ENCODE peak calls at places on chromosome 16, in eight cellular contexts. B is heart right ventricle, F is A549, A is adrenal gland, H is mammary epithelial cell, Q is NT2/D1, V is Peyer's patch, R is upper lobe of right lung. T is an unnamed sample. For H3K4me1, the result is how much of the 10 kb centered on the place peaks cover.

GRCh38 chr16:22736791-22737190 is 77.2 kb upstream of the HS3ST2 start:
- DNase-seq in F (no peak), V (no peak), Q (no peak), B (no peak), H (no peak), A (no peak), R (no peak), T (no peak)

GRCh38 chr16:10180771-10181163 is 1.5 kb downstream of the GRIN2A start:
- DNase-seq in R (peak), A (peak), F (peak), Q (peak), V (no peak), B (peak), H (no peak), T (no peak)

GRCh38 chr16:57916735-57917450 is 54.0 kb downstream of the CNGB1 start:
- DNase-seq in H (peak), V (no peak), R (no peak), Q (no peak), A (no peak), B (no peak), F (no peak), T (no peak)

GRCh38 chr16:54407596-54407995 is 121.0 kb upstream of the IRX3 start:
- DNase-seq in V (no peak), H (peak), B (no peak), A (no peak), F (no peak), R (no peak), Q (no peak), T (no peak)

GRCh38 chr16:67961551-67961957 is 6.9 kb downstream of the SLC12A4 start:
- DNase-seq in F (no peak), B (no peak), H (peak), A (no peak), Q (no peak), R (peak), V (no peak), T (no peak)

GRCh38 chr16:10629592-10629963 is 49.2 kb upstream of the EMP2 start:
- DNase-seq in F (no peak), V (no peak), H (no peak), Q (no peak), A (no peak), B (no peak), R (no peak), T (no peak)

GRCh38 chr16:21652451-21652850 is at the start of gene IGSF6:
- DNase-seq in Q (no peak), R (no peak), V (no peak), B (no peak), H (no peak), F (no peak), A (no peak), T (no peak)

GRCh38 chr16:84610385-84610784 is 7.5 kb downstream of the COTL1 start:
- DNase-seq in V (no peak), B (no peak), H (no peak), Q (no peak), A (no peak), F (peak), R (no peak), T (no peak)

GRCh38 chr16:69927056-69927757 is 23.9 kb upstream of the CLEC18A start:
- DNase-seq in H (no peak), V (no peak), A (peak), F (no peak), R (no peak), Q (no peak), B (peak), T (no peak)

GRCh38 chr16:59887856-59888255 is 1153.7 kb upstream of the GOT2 start:
- DNase-seq in Q (no peak), R (no peak), B (no peak), F (no peak), A (no peak), H (peak), V (no peak), T (no peak)

GRCh38 chr16:80536246-80536645 is 4.5 kb upstream of the DYNLRB2 start:
- DNase-seq in A (no peak), R (no peak), Q (no peak), H (no peak), B (no peak), V (no peak), F (no peak), T (no peak)

GRCh38 chr16:85699628-85700027 is 10.9 kb upstream of the GINS2 start:
- DNase-seq in Q (no peak), B (no peak), R (no peak), F (no peak), V (no peak), H (no peak), A (no peak), T (no peak)

GRCh38 chr16:81458149-81458669 is 13.6 kb downstream of the CMIP start:
- DNase-seq in R (no peak), V (no peak), Q (no peak), B (no peak), H (no peak), F (no peak), A (no peak), T (no peak)

GRCh38 chr16:57957396-57958392 is 13.2 kb downstream of the CNGB1 start:
- DNase-seq in F (no peak), A (no peak), V (no peak), R (peak), B (no peak), Q (no peak), H (no peak), T (no peak)

GRCh38 chr16:67546761-67547422 is 15.4 kb upstream of the CTCF start:
- DNase-seq in R (peak), B (peak), H (peak), A (peak), V (peak), F (peak), Q (peak), T (peak)

GRCh38 chr16:90046122-90046970 is 27.1 kb upstream of the DBNDD1 start:
- DNase-seq in V (no peak), Q (peak), R (peak), F (no peak), B (no peak), A (no peak), H (no peak), T (no peak)

GRCh38 chr16:53131050-53131362 is 76.2 kb downstream of the CHD9 start:
- DNase-seq in Q (no peak), H (no peak), A (no peak), R (no peak), F (no peak), V (no peak), B (no peak), T (no peak)

GRCh38 chr16:18013863-18014262 is 322.7 kb downstream of the NPIPA8 start:
- DNase-seq in R (no peak), F (no peak), H (no peak), Q (no peak), V (no peak), B (no peak), A (peak), T (no peak)

DNA sequence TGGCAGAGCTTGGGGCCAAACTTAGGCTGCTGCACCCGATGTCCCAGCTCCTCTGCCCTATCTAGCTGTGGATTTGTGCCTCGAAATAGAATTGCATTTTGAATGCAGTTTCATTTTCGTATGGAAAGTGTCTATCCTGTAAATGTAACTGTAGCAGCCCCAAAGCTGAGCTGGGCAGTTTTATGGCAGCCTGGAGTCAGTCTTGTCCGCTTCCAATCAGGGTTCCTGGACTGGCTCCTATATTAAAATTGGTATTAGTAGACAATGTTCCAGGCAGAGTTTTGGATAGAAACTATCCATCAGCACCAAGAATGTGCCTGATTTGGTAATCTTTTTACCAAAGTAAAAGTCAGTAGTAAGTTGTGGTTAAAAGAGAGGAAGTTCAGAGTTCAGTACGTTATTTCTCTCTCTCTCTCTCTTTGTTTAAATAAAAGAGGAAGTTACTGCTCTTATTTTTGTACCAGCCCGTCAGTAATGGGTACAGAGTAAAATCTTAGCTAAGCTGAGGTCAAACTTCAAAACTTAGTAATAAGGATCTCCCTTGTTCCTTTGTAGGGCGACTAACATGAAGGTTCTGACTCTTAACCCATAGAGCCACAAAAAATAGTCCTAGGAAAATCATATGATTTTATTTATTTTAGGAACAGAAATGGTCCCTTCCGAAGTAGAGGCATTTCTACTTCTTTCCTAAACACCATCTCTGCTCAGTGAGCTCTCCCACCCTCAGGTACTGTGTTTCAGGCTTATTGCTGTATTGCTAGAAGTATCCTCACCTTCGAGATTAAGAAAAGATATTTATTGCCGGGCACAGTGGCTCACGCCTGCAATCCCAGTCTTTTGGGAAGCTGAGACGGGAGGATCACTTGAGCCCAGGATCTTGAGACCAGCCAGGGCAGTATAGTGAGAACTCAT is 28.0 kb downstream of the PRKCB start:
- DNase-seq in V (peak), R (no peak), H (no peak), Q (no peak), A (no peak), F (no peak), B (no peak), T (no peak)
- H3K4me1 ChIP-seq in V (under half), R (under half), H (under half), Q (under half), A (under half), F (under half), B (under half), T (half or more)

GRCh38 chr16:27491894-27492587 is 57.7 kb downstream of the GTF3C1 start:
- DNase-seq in A (no peak), H (no peak), V (no peak), B (no peak), Q (no peak), F (no peak), R (no peak), T (no peak)
- H3K4me1 ChIP-seq in A (under half), H (under half), V (under half), B (under half), Q (under half), F (under half), R (under half), T (under half)

GRCh38 chr16:4388275-4389021 is 16.8 kb downstream of the VASN start:
- DNase-seq in F (no peak), Q (no peak), A (no peak), H (no peak), R (no peak), B (peak), V (no peak), T (no peak)
- H3K4me1 ChIP-seq in F (under half), Q (half or more), A (under half), H (under half), R (under half), B (half or more), V (under half), T (under half)

GRCh38 chr16:1394367-1394951 is 20.0 kb downstream of the UNKL start:
- DNase-seq in A (no peak), Q (no peak), V (no peak), R (no peak), F (no peak), H (no peak), B (no peak), T (no peak)

GRCh38 chr16:1395444-1396074 is 18.9 kb downstream of the UNKL start:
- DNase-seq in B (no peak), H (no peak), A (no peak), F (no peak), Q (no peak), V (no peak), R (no peak), T (no peak)

GRCh38 chr16:1390239-1390638 is 24.3 kb downstream of the UNKL start:
- DNase-seq in R (no peak), V (no peak), Q (no peak), B (no peak), F (no peak), A (no peak), H (no peak), T (no peak)

GRCh38 chr16:1393613-1394176 is 20.8 kb downstream of the UNKL start:
- DNase-seq in A (no peak), F (no peak), V (no peak), Q (no peak), H (no peak), B (no peak), R (no peak), T (no peak)

DNA sequence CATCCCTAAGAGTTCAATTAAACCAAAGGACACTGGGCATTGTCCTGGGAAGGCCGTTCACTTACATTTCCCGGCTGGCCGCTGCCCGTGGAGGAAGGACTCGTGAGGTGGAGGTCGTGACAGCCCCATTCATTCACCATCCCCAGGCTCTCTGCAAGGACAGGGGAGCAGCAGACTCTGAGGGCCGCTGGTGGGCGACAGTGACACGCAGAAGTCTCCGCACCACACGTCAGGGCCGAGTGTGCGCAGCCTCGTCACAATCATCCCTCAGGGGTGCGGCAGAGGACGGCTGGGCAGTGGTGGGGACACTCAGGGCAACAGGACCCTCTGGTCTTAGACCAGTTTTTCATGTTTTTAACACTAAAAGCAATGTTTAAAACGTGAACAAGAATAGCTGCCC is 21.7 kb downstream of the UNKL start:
- DNase-seq in R (no peak), F (no peak), A (no peak), V (no peak), H (no peak), B (no peak), Q (no peak), T (no peak)
- H3K4me1 ChIP-seq in R (under half), F (under half), A (under half), V (under half), H (under half), B (under half), Q (under half), T (under half)

DNA sequence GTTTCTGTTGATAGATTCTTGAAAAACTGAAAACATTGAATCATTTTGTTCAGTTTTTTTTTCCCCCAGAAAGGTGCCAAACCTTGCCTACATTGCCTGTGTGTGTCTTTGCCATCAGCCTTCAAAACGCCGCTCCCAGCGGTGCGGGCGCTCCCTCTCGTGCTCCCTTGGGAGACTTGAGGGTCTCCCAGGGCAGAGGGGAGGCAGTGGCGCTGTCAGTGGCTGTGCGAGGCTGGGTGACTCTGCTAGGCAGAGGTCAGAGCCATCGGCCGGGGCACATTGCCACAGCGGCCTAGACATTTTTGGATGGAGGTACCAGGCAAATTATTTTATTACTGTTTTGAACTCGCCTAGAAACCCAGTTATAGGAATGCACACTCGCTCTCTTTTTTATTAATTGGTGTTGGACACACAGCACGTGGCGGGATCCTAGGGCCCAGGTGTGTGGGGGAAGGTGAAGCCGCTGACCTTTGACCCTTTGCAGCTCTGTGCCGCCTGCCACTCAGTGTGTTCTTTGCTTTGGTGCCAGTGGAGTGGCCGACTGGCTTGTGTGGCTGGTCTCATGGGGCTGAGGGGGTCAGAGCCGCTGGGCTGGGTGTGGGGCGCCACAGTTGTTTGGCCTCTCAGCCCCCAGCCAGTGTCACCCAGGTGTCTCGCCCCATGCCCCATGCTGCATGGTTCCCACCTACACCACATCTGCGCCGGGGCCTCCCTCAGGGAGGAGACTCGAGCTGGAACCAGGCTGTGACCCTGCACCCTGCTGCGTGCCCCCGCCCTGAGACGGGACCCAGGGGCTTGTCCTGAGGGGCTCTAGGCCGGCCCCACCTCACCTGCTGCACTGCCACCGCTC is 115.7 kb downstream of the BANP start:
- DNase-seq in V (no peak), Q (no peak), A (no peak), B (no peak), H (no peak), R (no peak), F (no peak), T (no peak)
- H3K4me1 ChIP-seq in V (under half), Q (under half), A (under half), B (under half), H (under half), R (under half), F (under half), T (under half)

GRCh38 chr16:87839542-87840461 is 29.5 kb downstream of the SLC7A5 start:
- DNase-seq in V (no peak), A (no peak), R (no peak), F (no peak), Q (no peak), H (no peak), B (no peak), T (no peak)

GRCh38 chr16:87838643-87839541 is 30.4 kb downstream of the SLC7A5 start:
- DNase-seq in V (no peak), Q (no peak), R (no peak), A (no peak), H (no peak), F (no peak), B (no peak), T (no peak)

GRCh38 chr16:87842209-87842869 is 27.0 kb downstream of the SLC7A5 start:
- DNase-seq in V (no peak), Q (no peak), A (no peak), F (no peak), H (no peak), B (no peak), R (no peak), T (no peak)

GRCh38 chr16:87841608-87842208 is 27.6 kb downstream of the SLC7A5 start:
- DNase-seq in Q (no peak), A (no peak), R (no peak), H (no peak), V (no peak), F (no peak), B (no peak), T (no peak)

DNA sequence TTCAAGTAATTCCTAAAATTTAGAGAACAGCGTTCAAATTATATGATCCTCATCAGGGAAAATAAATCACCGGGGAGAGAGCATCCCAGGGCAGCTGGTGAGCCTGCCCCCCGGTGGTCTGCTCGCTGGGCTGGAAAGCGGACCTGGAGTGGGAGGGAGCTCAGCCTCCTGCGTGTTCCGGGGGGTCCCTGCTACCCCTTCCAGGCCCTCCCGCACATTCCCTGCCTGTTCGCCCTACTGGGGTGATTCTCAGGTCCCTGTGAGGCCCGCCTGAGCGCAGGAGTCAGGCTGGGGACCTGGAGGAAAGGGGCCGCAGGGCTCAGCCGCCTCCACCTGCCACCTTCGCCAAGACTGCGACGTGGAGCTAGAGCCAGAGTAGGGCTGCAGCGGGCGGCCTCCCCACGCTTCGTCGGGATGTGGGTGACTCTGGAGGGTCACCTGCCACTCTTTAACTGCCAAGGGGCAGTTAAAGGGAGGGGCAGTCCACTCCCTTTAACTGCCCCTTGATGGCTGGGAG is 28.8 kb downstream of the SLC7A5 start:
- DNase-seq in B (no peak), R (no peak), F (no peak), A (no peak), Q (no peak), V (no peak), H (no peak), T (no peak)
- H3K4me1 ChIP-seq in B (under half), R (under half), F (half or more), A (under half), Q (under half), V (under half), H (under half), T (under half)

GRCh38 chr16:88770459-88771293 is 14.3 kb downstream of the PIEZO1 start:
- DNase-seq in R (peak), B (peak), Q (peak), A (no peak), V (peak), F (no peak), H (peak), T (peak)

GRCh38 chr16:88771294-88771772 is 13.7 kb downstream of the PIEZO1 start:
- DNase-seq in R (no peak), V (no peak), A (no peak), H (no peak), Q (no peak), B (no peak), F (no peak), T (no peak)

GRCh38 chr16:88774544-88775393 is 10.3 kb downstream of the PIEZO1 start:
- DNase-seq in H (no peak), B (no peak), A (no peak), Q (no peak), V (no peak), F (no peak), R (no peak), T (no peak)

GRCh38 chr16:88773812-88774291 is 11.2 kb downstream of the PIEZO1 start:
- DNase-seq in H (no peak), R (peak), A (no peak), B (peak), F (no peak), V (no peak), Q (no peak), T (no peak)

DNA sequence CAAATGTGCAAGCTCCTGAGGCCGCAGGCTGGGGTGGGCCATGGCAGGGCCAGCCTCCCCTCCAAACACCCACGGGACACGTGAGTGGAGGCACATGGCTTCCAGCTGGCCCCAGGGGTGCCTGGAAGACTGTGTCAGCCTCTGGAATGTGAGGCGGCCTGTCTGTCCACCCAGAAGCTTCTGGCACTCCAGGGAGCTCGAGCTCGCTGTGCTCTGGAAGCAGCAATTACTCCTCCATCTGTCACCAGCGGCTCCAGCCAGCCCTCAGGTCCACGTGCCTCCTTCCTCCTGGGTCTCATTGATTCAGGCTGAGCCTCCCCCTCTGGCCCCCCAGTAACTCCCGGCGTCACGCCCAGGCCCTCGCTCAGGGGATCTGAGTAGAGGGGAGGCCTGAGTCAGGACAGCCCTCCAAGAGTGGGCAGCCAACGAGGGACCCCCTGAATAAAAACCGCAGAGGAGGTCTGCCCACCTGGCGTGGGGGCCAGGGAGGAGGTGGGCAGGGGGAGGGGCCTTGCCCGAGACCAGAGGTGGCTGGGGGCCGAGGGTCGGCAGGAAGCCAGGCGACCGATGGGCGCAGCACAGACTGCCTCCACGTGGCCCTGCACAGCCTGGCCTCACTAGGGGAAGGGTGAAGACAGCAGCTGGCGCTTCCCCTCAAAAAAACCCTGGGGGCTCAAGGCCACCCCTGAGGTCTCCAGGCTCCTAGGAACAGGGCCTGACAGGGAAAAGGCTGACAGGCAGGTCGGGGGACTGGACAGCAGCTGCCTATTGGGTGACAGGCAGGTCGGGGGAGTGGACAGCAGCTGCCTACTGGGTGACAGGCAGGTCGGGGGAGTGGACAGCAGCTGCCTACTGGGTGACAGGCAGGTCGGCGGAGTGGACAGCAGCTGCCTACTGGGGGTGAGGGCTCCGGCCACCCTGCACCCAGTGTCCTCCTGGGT is 11.9 kb downstream of the PIEZO1 start:
- DNase-seq in H (peak), V (no peak), B (peak), R (no peak), F (no peak), A (no peak), Q (no peak), T (no peak)
- H3K4me1 ChIP-seq in H (half or more), V (under half), B (half or more), R (half or more), F (half or more), A (under half), Q (half or more), T (under half)